ENCODE peak calls at places on chromosomes 12 and 14, in four cellular contexts. One of them, this sample, is unnamed. For H3K27me3, the result is how much of the 10 kb centered on the place peaks cover.

GRCh38 chr12:49336645-49337584 is at the start of gene C1QL4:
- DNase-seq in Peyer's patch: peak
- DNase-seq in prostate gland: peak
- DNase-seq in cardiac muscle cell: peak
- DNase-seq in this sample: no peak

GRCh38 chr12:114616081-114616480 is 67.9 kb downstream of the TBX3 start:
- DNase-seq in Peyer's patch: no peak
- DNase-seq in prostate gland: no peak
- DNase-seq in cardiac muscle cell: no peak
- DNase-seq in this sample: no peak

GRCh38 chr14:92719890-92720323 is 28.5 kb downstream of the LGMN start:
- DNase-seq in Peyer's patch: no peak
- DNase-seq in prostate gland: peak
- DNase-seq in cardiac muscle cell: no peak
- DNase-seq in this sample: no peak

GRCh38 chr12:80175307-80175930 is 76.1 kb downstream of the OTOGL start:
- DNase-seq in Peyer's patch: no peak
- DNase-seq in prostate gland: no peak
- DNase-seq in cardiac muscle cell: no peak
- DNase-seq in this sample: no peak

GRCh38 chr12:77888611-77889010 is 57.9 kb downstream of the NAV3 start:
- DNase-seq in Peyer's patch: no peak
- DNase-seq in prostate gland: no peak
- DNase-seq in cardiac muscle cell: peak
- DNase-seq in this sample: peak

GRCh38 chr12:113142173-113142885 is 6.8 kb upstream of the RASAL1 start:
- DNase-seq in Peyer's patch: peak
- DNase-seq in prostate gland: no peak
- DNase-seq in cardiac muscle cell: no peak
- DNase-seq in this sample: no peak

GRCh38 chr14:57512221-57512620 is 18.6 kb upstream of the CCDC198 start:
- DNase-seq in Peyer's patch: no peak
- DNase-seq in prostate gland: no peak
- DNase-seq in cardiac muscle cell: no peak
- DNase-seq in this sample: no peak

GRCh38 chr14:74765721-74766120 is 2.6 kb downstream of the YLPM1 start:
- DNase-seq in Peyer's patch: no peak
- DNase-seq in prostate gland: no peak
- DNase-seq in cardiac muscle cell: no peak
- DNase-seq in this sample: no peak

GRCh38 chr12:75660805-75661404 is 149.5 kb upstream of the KRR1 start:
- DNase-seq in Peyer's patch: no peak
- DNase-seq in prostate gland: no peak
- DNase-seq in cardiac muscle cell: no peak
- DNase-seq in this sample: peak

GRCh38 chr12:102429755-102430154 is 50.6 kb downstream of the IGF1 start:
- DNase-seq in Peyer's patch: no peak
- DNase-seq in prostate gland: no peak
- DNase-seq in cardiac muscle cell: no peak
- DNase-seq in this sample: no peak

GRCh38 chr14:39417014-39417413 is 15.2 kb downstream of the FBXO33 start:
- DNase-seq in Peyer's patch: no peak
- DNase-seq in prostate gland: no peak
- DNase-seq in cardiac muscle cell: peak
- DNase-seq in this sample: peak

GRCh38 chr12:128586630-128587029 is 237.1 kb downstream of the SLC15A4 start:
- DNase-seq in Peyer's patch: no peak
- DNase-seq in prostate gland: no peak
- DNase-seq in cardiac muscle cell: no peak
- DNase-seq in this sample: no peak

GRCh38 chr14:92609955-92610354 is 96.4 kb downstream of the RIN3 start:
- DNase-seq in Peyer's patch: no peak
- DNase-seq in prostate gland: no peak
- DNase-seq in cardiac muscle cell: peak
- DNase-seq in this sample: no peak

GRCh38 chr12:69000069-69000468 is 67.1 kb upstream of the CPM start:
- DNase-seq in Peyer's patch: no peak
- DNase-seq in prostate gland: no peak
- DNase-seq in cardiac muscle cell: no peak
- DNase-seq in this sample: no peak

GRCh38 chr12:89319111-89319510 is 33.2 kb downstream of the DUSP6 start:
- DNase-seq in Peyer's patch: no peak
- DNase-seq in prostate gland: peak
- DNase-seq in cardiac muscle cell: peak
- DNase-seq in this sample: peak

GRCh38 chr12:127496255-127496654 is 770.7 kb upstream of the TMEM132C start:
- DNase-seq in Peyer's patch: no peak
- DNase-seq in prostate gland: no peak
- DNase-seq in cardiac muscle cell: no peak
- DNase-seq in this sample: no peak

GRCh38 chr12:14930299-14930698 is 8.0 kb downstream of the ERP27 start:
- DNase-seq in Peyer's patch: no peak
- DNase-seq in prostate gland: no peak
- DNase-seq in cardiac muscle cell: no peak
- DNase-seq in this sample: no peak

GRCh38 chr14:101232340-101233015 is 328.8 kb upstream of the DIO3 start:
- DNase-seq in Peyer's patch: no peak
- DNase-seq in prostate gland: no peak
- DNase-seq in cardiac muscle cell: no peak
- DNase-seq in this sample: no peak

GRCh38 chr12:6367065-6367968 is 8.0 kb downstream of the SCNN1A start:
- DNase-seq in Peyer's patch: peak
- DNase-seq in prostate gland: no peak
- DNase-seq in cardiac muscle cell: peak
- DNase-seq in this sample: no peak

GRCh38 chr12:6461401-6462233 is 8.9 kb downstream of the VAMP1 start:
- DNase-seq in Peyer's patch: peak
- DNase-seq in prostate gland: peak
- DNase-seq in cardiac muscle cell: no peak
- DNase-seq in this sample: no peak

GRCh38 chr14:23061995-23062394 is 4.7 kb upstream of the CDH24 start:
- DNase-seq in Peyer's patch: no peak
- DNase-seq in prostate gland: peak
- DNase-seq in cardiac muscle cell: peak
- DNase-seq in this sample: peak

GRCh38 chr12:75656650-75657049 is 145.2 kb upstream of the KRR1 start:
- DNase-seq in Peyer's patch: no peak
- DNase-seq in prostate gland: no peak
- DNase-seq in cardiac muscle cell: peak
- DNase-seq in this sample: peak

GRCh38 chr12:460301-461230 is 827 bp downstream of the B4GALNT3 start:
- DNase-seq in Peyer's patch: no peak
- DNase-seq in prostate gland: peak
- DNase-seq in cardiac muscle cell: peak
- DNase-seq in this sample: no peak

GRCh38 chr14:96801931-96802330 is 4.7 kb downstream of the VRK1 start:
- DNase-seq in Peyer's patch: no peak
- DNase-seq in prostate gland: no peak
- DNase-seq in cardiac muscle cell: no peak
- DNase-seq in this sample: no peak

DNA sequence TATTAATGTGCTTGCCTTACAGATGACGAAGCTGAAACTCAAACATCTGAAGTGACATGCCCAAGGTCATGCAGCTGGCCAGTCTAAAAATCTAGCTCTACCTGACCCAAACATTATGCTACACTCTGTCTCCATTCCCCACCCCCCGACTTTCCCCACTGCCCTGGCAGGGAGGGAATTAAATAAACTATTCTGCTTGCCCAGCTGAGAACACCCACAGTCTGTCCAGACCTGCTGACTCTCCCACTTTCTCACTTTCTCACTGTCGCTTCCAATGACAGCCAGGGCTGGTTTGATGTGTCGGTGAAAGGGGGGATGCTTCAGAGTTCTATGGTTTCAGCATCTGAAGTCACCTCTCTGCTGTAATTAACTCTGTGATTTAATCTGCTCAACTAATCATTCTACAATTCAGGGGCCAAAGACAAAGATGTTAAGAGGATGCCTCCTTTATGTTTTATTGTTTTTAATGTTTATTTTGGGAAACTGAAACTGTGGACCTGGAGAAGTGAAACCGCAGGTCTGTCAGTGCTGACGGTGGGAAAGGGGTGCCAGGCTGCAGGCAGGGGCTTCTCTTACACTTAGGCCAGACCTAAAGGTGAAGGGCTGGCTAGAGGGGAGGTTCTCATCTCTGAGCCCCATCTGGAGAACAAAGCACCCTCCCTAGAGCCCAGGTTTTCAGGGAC is 8.1 kb upstream of the MSI1 start:
- DNase-seq in Peyer's patch: no peak
- DNase-seq in prostate gland: no peak
- DNase-seq in cardiac muscle cell: no peak
- DNase-seq in this sample: no peak
- H3K27ac ChIP-seq in Peyer's patch: no peak
- H3K27ac ChIP-seq in prostate gland: no peak
- H3K27ac ChIP-seq in cardiac muscle cell: peak
- H3K27ac ChIP-seq in this sample: no peak

DNA sequence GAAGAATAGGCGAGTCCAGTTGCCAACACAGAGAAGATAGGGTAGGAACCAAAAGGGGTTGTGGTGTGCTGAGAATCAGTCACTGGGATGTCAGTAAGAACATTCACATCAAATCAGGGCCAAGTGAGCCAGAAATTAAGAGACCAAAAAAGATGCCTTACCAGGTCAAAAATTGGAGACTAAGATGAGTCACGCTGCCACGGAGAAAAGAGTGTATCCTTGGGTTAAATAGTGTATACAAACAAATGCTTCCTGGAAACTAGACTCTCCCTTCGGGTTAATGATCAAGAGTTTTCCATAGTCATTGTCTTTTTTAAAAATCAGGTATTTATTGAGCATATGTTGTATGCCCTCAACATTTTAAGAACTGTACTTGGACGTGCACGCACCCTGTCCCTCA is 45.2 kb upstream of the BAZ1A start:
- DNase-seq in Peyer's patch: no peak
- DNase-seq in prostate gland: no peak
- DNase-seq in cardiac muscle cell: no peak
- DNase-seq in this sample: no peak
- H3K27me3 ChIP-seq in Peyer's patch: under half
- H3K27me3 ChIP-seq in prostate gland: under half
- H3K27me3 ChIP-seq in cardiac muscle cell: under half
- H3K27me3 ChIP-seq in this sample: under half

GRCh38 chr14:55535521-55536207 is 44.3 kb upstream of the KTN1 start:
- DNase-seq in Peyer's patch: no peak
- DNase-seq in prostate gland: no peak
- DNase-seq in cardiac muscle cell: no peak
- DNase-seq in this sample: peak

GRCh38 chr14:55530464-55530863 is 49.5 kb upstream of the KTN1 start:
- DNase-seq in Peyer's patch: no peak
- DNase-seq in prostate gland: no peak
- DNase-seq in cardiac muscle cell: no peak
- DNase-seq in this sample: no peak

GRCh38 chr14:55536208-55536708 is 43.7 kb upstream of the KTN1 start:
- DNase-seq in Peyer's patch: no peak
- DNase-seq in prostate gland: no peak
- DNase-seq in cardiac muscle cell: no peak
- DNase-seq in this sample: no peak

GRCh38 chr14:55533960-55534359 is 46.0 kb upstream of the KTN1 start:
- DNase-seq in Peyer's patch: no peak
- DNase-seq in prostate gland: peak
- DNase-seq in cardiac muscle cell: no peak
- DNase-seq in this sample: peak

GRCh38 chr14:55532645-55533309 is 47.2 kb upstream of the KTN1 start:
- DNase-seq in Peyer's patch: no peak
- DNase-seq in prostate gland: no peak
- DNase-seq in cardiac muscle cell: no peak
- DNase-seq in this sample: no peak
- TF ChIP-seq CTCF in Peyer's patch: no peak
- TF ChIP-seq CTCF in prostate gland: no peak
- TF ChIP-seq CTCF in cardiac muscle cell: no peak
- TF ChIP-seq CTCF in this sample: peak

GRCh38 chr12:53816360-53817020 is 64.7 kb upstream of the CISTR start:
- DNase-seq in Peyer's patch: no peak
- DNase-seq in prostate gland: no peak
- DNase-seq in cardiac muscle cell: no peak
- DNase-seq in this sample: peak

GRCh38 chr12:53811606-53812005 is 59.8 kb upstream of the CISTR start:
- DNase-seq in Peyer's patch: no peak
- DNase-seq in prostate gland: no peak
- DNase-seq in cardiac muscle cell: peak
- DNase-seq in this sample: no peak

GRCh38 chr12:53820907-53821306 is 69.1 kb upstream of the CISTR start:
- DNase-seq in Peyer's patch: no peak
- DNase-seq in prostate gland: no peak
- DNase-seq in cardiac muscle cell: no peak
- DNase-seq in this sample: no peak

GRCh38 chr12:53820503-53820902 is 68.7 kb upstream of the CISTR start:
- DNase-seq in Peyer's patch: no peak
- DNase-seq in prostate gland: no peak
- DNase-seq in cardiac muscle cell: peak
- DNase-seq in this sample: no peak

DNA sequence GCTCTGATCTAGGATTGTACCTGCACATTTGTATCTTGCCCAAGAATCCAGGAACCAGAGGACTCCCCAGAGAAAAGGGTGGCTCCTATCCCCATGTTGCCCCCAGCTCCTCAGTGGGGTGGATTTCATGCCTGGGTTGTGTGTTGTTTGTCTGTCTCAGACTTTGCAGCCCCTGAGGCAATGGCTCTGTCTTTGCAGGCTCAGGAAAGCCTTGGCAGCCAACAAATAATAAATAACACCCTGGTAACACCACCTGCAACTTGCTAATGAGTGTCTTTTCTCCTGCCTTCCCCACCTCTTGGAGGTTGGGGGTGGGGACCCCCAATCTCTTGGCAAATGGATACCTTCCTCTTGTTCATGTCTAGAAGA is 65.2 kb upstream of the CISTR start:
- DNase-seq in Peyer's patch: no peak
- DNase-seq in prostate gland: no peak
- DNase-seq in cardiac muscle cell: no peak
- DNase-seq in this sample: peak
- H3K27ac ChIP-seq in Peyer's patch: no peak
- H3K27ac ChIP-seq in prostate gland: no peak
- H3K27ac ChIP-seq in cardiac muscle cell: no peak
- H3K27ac ChIP-seq in this sample: no peak